ENCODE peak calls at places on chromosomes 11 and 22, in seven cellular contexts. E is psoas muscle; G is endothelial cell of umbilical vein; S is CD8-positive, alpha-beta T cell; C is suprapubic skin; Z is neural progenitor cell; H is aorta. I is an unnamed sample. For H3K27me3 and H3K4me1, the result is how much of the 10 kb centered on the place peaks cover.

GRCh38 chr11:66919938-66920337 is 38.2 kb downstream of the PC start:
- DNase-seq in E (no peak), G (no peak), S (no peak), C (no peak), Z (no peak), H (no peak), I (no peak)

GRCh38 chr22:43060213-43060612 is 29.0 kb downstream of the TTLL1 start:
- DNase-seq in E (peak), G (peak), S (peak), C (no peak), Z (peak), H (no peak), I (peak)

GRCh38 chr11:128201006-128201405 is 386.4 kb downstream of the ETS1 start:
- DNase-seq in E (no peak), G (no peak), S (no peak), C (no peak), Z (no peak), H (no peak), I (no peak)

GRCh38 chr22:30902496-30903357 is 65.8 kb downstream of the MORC2 start:
- DNase-seq in E (no peak), G (no peak), S (no peak), C (no peak), Z (no peak), H (no peak), I (no peak)

GRCh38 chr11:11068113-11068512 is 210.3 kb upstream of the ZBED5 start:
- DNase-seq in E (no peak), G (no peak), S (no peak), C (no peak), Z (no peak), H (no peak), I (no peak)

GRCh38 chr11:65363770-65364169 is 9.2 kb downstream of the TIGD3 start:
- DNase-seq in E (no peak), G (no peak), S (no peak), C (no peak), Z (no peak), H (no peak), I (no peak)

GRCh38 chr11:98772799-98773198 is 247.9 kb upstream of the CNTN5 start:
- DNase-seq in E (no peak), G (no peak), S (no peak), C (no peak), Z (no peak), H (no peak), I (no peak)

GRCh38 chr11:127485541-127485940 is 485.0 kb upstream of the KIRREL3 start:
- DNase-seq in E (no peak), G (no peak), S (no peak), C (no peak), Z (no peak), H (no peak), I (no peak)

GRCh38 chr11:108732395-108732794 is 67.5 kb downstream of the DDX10 start:
- DNase-seq in E (no peak), G (no peak), S (no peak), C (no peak), Z (no peak), H (no peak), I (no peak)

GRCh38 chr11:12199231-12199948 is 89.0 kb downstream of the MICAL2 start:
- DNase-seq in E (no peak), G (peak), S (no peak), C (no peak), Z (no peak), H (no peak), I (no peak)

GRCh38 chr11:13462311-13462927 is 603 bp downstream of the BTBD10 start:
- DNase-seq in E (peak), G (peak), S (peak), C (peak), Z (peak), H (peak), I (peak)

GRCh38 chr11:59556883-59557205 is 45.5 kb downstream of the OR4D9 start:
- DNase-seq in E (no peak), G (peak), S (no peak), C (no peak), Z (peak), H (no peak), I (peak)

GRCh38 chr22:17629167-17629489 is 579 bp upstream of the ATP6V1E1 start:
- DNase-seq in E (no peak), G (no peak), S (no peak), C (no peak), Z (no peak), H (no peak), I (no peak)

GRCh38 chr11:125404136-125404810 is 91.8 kb downstream of the FEZ1 start:
- DNase-seq in E (peak), G (no peak), S (no peak), C (no peak), Z (peak), H (no peak), I (no peak)

GRCh38 chr11:103961010-103961409 is 75.4 kb upstream of the DDI1 start:
- DNase-seq in E (no peak), G (no peak), S (no peak), C (no peak), Z (no peak), H (no peak), I (no peak)

GRCh38 chr11:2138436-2139117 is 612 bp downstream of the IGF2 start:
- DNase-seq in E (peak), G (no peak), S (no peak), C (no peak), Z (peak), H (peak), I (no peak)

GRCh38 chr22:50600541-50600940 is at the start of gene MAPK8IP2:
- DNase-seq in E (no peak), G (no peak), S (no peak), C (no peak), Z (peak), H (no peak), I (no peak)

GRCh38 chr11:7306900-7307299 is 55.2 kb downstream of the SYT9 start:
- DNase-seq in E (no peak), G (no peak), S (no peak), C (no peak), Z (no peak), H (no peak), I (no peak)

GRCh38 chr11:17673951-17674350 is 45.4 kb upstream of the MYOD1 start:
- DNase-seq in E (no peak), G (peak), S (no peak), C (no peak), Z (no peak), H (no peak), I (no peak)

GRCh38 chr11:15161746-15162145 is 47.0 kb downstream of the INSC start:
- DNase-seq in E (no peak), G (no peak), S (no peak), C (no peak), Z (no peak), H (no peak), I (no peak)

GRCh38 chr11:36478700-36479329 is 31.3 kb downstream of the TRAF6 start:
- DNase-seq in E (no peak), G (peak), S (peak), C (no peak), Z (peak), H (no peak), I (no peak)

GRCh38 chr11:11400121-11400520 is 47.1 kb upstream of the CSNK2A3 start:
- DNase-seq in E (no peak), G (no peak), S (no peak), C (no peak), Z (no peak), H (no peak), I (no peak)

GRCh38 chr22:46634011-46634699 is 14.0 kb downstream of the GRAMD4 start:
- DNase-seq in E (no peak), G (no peak), S (no peak), C (no peak), Z (no peak), H (no peak), I (no peak)

GRCh38 chr11:123357990-123358827 is 71.9 kb upstream of the GRAMD1B start:
- DNase-seq in E (peak), G (no peak), S (no peak), C (no peak), Z (peak), H (no peak), I (no peak)

GRCh38 chr22:32695451-32695891 is 106.0 kb upstream of the TIMP3 start:
- DNase-seq in E (no peak), G (no peak), S (no peak), C (no peak), Z (no peak), H (no peak), I (no peak)

GRCh38 chr11:121596195-121597145 is 143.7 kb upstream of the SORL1-AS1 start:
- DNase-seq in E (no peak), G (no peak), S (no peak), C (no peak), Z (no peak), H (no peak), I (no peak)

GRCh38 chr22:44259366-44260215 is 53.2 kb downstream of the SHISAL1 start:
- DNase-seq in E (peak), G (no peak), S (no peak), C (peak), Z (no peak), H (no peak), I (no peak)

GRCh38 chr22:37354271-37355069 is 72.2 kb downstream of the CYTH4 start:
- DNase-seq in E (no peak), G (no peak), S (no peak), C (no peak), Z (no peak), H (no peak), I (no peak)

GRCh38 chr11:58923300-58923788 is 15.9 kb upstream of the GLYATL1 start:
- DNase-seq in E (no peak), G (no peak), S (no peak), C (no peak), Z (peak), H (no peak), I (peak)

GRCh38 chr11:61773356-61773755 is 19.0 kb downstream of the TMEM258 start:
- DNase-seq in E (no peak), G (no peak), S (no peak), C (no peak), Z (peak), H (no peak), I (no peak)
- H3K27me3 ChIP-seq in E (under half), G (under half), S (under half), C (under half), Z (under half), H (under half), I (under half)

DNA sequence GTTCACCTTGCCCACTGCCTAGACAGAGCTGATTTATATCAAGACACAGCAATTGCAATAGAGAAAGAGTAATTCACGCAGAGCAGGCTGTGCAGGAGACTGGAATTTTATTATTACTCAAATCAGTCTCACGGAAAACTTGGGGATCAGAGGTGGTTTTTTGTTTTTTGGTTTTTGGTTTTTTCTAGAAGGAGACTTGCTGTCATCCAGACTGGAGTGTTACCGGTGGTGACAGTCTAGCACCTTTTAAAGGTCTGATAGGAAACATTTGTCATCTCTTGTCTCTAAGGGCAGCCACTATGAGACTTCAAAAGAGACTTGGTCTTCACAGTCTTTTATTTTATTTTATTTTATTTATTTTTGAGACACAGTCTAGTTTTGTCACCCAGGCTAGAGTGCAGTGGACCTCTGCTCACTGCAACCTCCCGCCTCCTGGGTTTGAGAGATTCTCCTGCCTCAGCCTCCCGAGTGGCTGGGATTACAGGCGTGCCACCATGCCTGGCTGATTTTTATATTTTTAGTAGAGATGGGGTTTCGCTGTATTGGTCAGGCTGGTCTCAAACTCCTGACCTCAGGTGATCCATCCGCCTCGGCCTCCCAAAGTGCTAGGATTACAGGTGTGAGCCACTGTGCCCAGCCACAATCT is 19.1 kb downstream of the APOBEC3H start:
- DNase-seq in E (peak), G (no peak), S (no peak), C (no peak), Z (no peak), H (no peak), I (no peak)
- H3K4me1 ChIP-seq in E (under half), G (under half), S (under half), C (under half), Z (under half), H (under half), I (under half)

GRCh38 chr22:48171294-48171693 is 1408.8 kb downstream of the TBC1D22A start:
- DNase-seq in E (no peak), G (no peak), S (no peak), C (peak), Z (peak), H (no peak), I (no peak)
- H3K27me3 ChIP-seq in E (under half), G (under half), S (under half), C (under half), Z (under half), H (under half), I (under half)

GRCh38 chr11:656426-656825 is 19.4 kb downstream of the DRD4 start:
- DNase-seq in E (no peak), G (no peak), S (no peak), C (no peak), Z (no peak), H (no peak), I (no peak)

GRCh38 chr11:657691-658126 is 20.6 kb downstream of the DRD4 start:
- DNase-seq in E (no peak), G (no peak), S (no peak), C (no peak), Z (no peak), H (no peak), I (no peak)

GRCh38 chr11:656866-657265 is 19.8 kb downstream of the DRD4 start:
- DNase-seq in E (no peak), G (no peak), S (no peak), C (no peak), Z (no peak), H (no peak), I (no peak)

GRCh38 chr11:653837-654236 is 16.8 kb downstream of the DRD4 start:
- DNase-seq in E (no peak), G (no peak), S (no peak), C (no peak), Z (no peak), H (no peak), I (no peak)

DNA sequence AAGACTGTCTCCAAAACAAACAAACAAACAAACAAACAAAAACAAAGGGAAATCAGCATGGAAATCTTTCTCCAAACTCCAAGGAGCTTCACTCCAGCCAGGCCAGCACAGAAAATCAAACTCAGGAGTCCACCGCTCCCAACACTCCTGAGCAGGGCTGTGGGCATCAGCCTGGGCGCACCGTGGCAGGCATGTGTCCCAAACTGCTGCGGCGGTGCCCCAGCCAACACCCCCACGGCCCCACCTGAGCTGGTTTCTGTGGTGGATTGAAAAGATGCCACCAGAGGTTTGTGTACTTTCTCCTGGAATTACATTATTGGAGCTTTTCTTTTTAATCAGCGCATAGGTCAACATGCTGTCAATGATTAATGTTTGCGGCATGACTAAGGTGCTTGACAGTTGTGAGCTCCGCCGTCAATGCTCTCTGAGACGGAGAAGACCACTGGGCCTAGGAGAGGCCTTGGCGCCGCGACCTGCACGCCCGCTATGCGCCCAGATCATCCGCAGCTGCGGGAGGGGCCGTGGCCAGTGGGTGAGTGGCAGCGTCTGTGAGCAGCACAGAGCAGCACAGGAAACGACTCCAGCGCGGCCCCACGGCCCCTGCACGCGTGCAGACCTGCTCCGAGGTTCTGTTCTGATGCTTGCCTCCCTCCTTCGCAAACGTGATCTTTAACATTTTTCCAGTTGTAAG is 18.1 kb downstream of the DRD4 start:
- DNase-seq in E (no peak), G (no peak), S (no peak), C (no peak), Z (no peak), H (no peak), I (no peak)
- H3K4me1 ChIP-seq in E (under half), G (under half), S (under half), C (under half), Z (under half), H (under half), I (under half)

I was measured in naive thymus-derived CD4-positive, alpha-beta T cell.